ENCODE peak calls at places on chromosomes 1 and 21, in four cellular contexts. V, Q, X and B are unnamed samples.

GRCh38 chr1:25022361-25023189 is 92.5 kb upstream of the RUNX3 start:
- DNase-seq in X (peak; percentile 79), V (peak; percentile 88), Q (peak; percentile 95), B (peak; percentile 96)

GRCh38 chr1:156401681-156402081 is 32.7 kb downstream of the RHBG start:
- DNase-seq in Q (no peak), V (no peak), X (no peak), B (no peak)

GRCh38 chr1:191327868-191328267 is 830.4 kb upstream of the RGS18 start:
- DNase-seq in X (no peak), Q (no peak), V (no peak), B (no peak)

GRCh38 chr1:43836267-43836951 is 97.2 kb upstream of the ARTN start:
- DNase-seq in V (peak; percentile 89), Q (no peak), X (no peak), B (no peak)

GRCh38 chr1:1858382-1859086 is 32.4 kb downstream of the GNB1 start:
- DNase-seq in V (peak; percentile 80), X (no peak), Q (peak; percentile 73), B (peak; percentile 88)

GRCh38 chr1:171141336-171142051 is 43.6 kb upstream of the FMO2 start:
- DNase-seq in Q (peak; percentile 87), X (no peak), V (peak; percentile 14), B (peak; percentile 96)

GRCh38 chr1:208291923-208292711 is 47.9 kb upstream of the PLXNA2 start:
- DNase-seq in V (no peak), X (no peak), Q (no peak), B (no peak)

GRCh38 chr1:235090406-235091069 is 38.1 kb downstream of the TOMM20 start:
- DNase-seq in Q (peak; percentile 74), X (no peak), V (no peak), B (peak; percentile 15)

GRCh38 chr1:119108993-119109392 is 31.5 kb downstream of the WARS2 start:
- DNase-seq in Q (no peak), V (no peak), X (no peak), B (peak; percentile 36)

GRCh38 chr1:217562229-217562878 is 68.5 kb downstream of the GPATCH2 start:
- DNase-seq in V (no peak), Q (peak; percentile 95), X (no peak), B (peak; percentile 86)

GRCh38 chr1:27135920-27136551 is 18.9 kb downstream of the SLC9A1 start:
- DNase-seq in X (no peak), Q (no peak), V (no peak), B (no peak)

GRCh38 chr21:45223236-45223992 is 64.3 kb downstream of the POFUT2 start:
- DNase-seq in Q (no peak), X (no peak), V (no peak), B (no peak)

GRCh38 chr21:41745971-41746743 is 20.7 kb downstream of the RIPK4 start:
- DNase-seq in X (no peak), V (no peak), Q (no peak), B (no peak)

GRCh38 chr1:62613890-62614289 is 16.6 kb downstream of the ANGPTL3 start:
- DNase-seq in V (no peak), Q (peak; percentile 34), X (no peak), B (peak; percentile 25)

GRCh38 chr1:31576201-31576669 is at the start of gene TINAGL1:
- DNase-seq in Q (no peak), V (peak; percentile 94), X (no peak), B (no peak)

GRCh38 chr1:111441573-111442192 is 7.4 kb downstream of the WDR77 start:
- DNase-seq in X (no peak), Q (no peak), V (peak; percentile 26), B (peak; percentile 36)

GRCh38 chr1:11648732-11649158 is 5.5 kb downstream of the FBXO2 start:
- DNase-seq in X (no peak), Q (no peak), V (peak; percentile 51), B (no peak)

GRCh38 chr1:212667223-212668139 is 32.2 kb downstream of the BATF3 start:
- DNase-seq in V (peak; percentile 41), Q (peak; percentile 94), X (no peak), B (peak; percentile 96)

GRCh38 chr1:186404454-186405051 is 28.9 kb downstream of the ODR4 start:
- DNase-seq in Q (peak; percentile 50), V (no peak), X (no peak), B (peak; percentile 76)

GRCh38 chr21:43333301-43334062 is 93.4 kb downstream of the SIK1 start:
- DNase-seq in Q (peak; percentile 90), V (no peak), X (no peak), B (peak; percentile 84)

GRCh38 chr1:12530462-12531168 is 87.4 kb downstream of the DHRS3 start:
- DNase-seq in Q (no peak), X (no peak), V (no peak), B (no peak)

GRCh38 chr1:175254190-175254589 is 61.6 kb upstream of the KIAA0040 start:
- DNase-seq in V (no peak), Q (no peak), X (no peak), B (no peak)

GRCh38 chr1:28087614-28088167 is 719 bp downstream of the EYA3 start:
- DNase-seq in X (no peak), Q (peak; percentile 9), V (no peak), B (peak; percentile 36)

GRCh38 chr1:230127105-230128054 is 60.3 kb downstream of the GALNT2 start:
- DNase-seq in X (no peak), Q (no peak), V (no peak), B (no peak)

GRCh38 chr1:31201871-31202270 is 37.8 kb downstream of the NKAIN1 start:
- DNase-seq in Q (no peak), V (no peak), X (no peak), B (no peak)

GRCh38 chr1:27138927-27139326 is 16.0 kb downstream of the SLC9A1 start:
- DNase-seq in X (no peak), Q (no peak), V (no peak), B (no peak)

GRCh38 chr1:214321686-214322453 is 40.9 kb downstream of the SMYD2 start:
- DNase-seq in V (no peak), X (no peak), Q (no peak), B (no peak)

GRCh38 chr1:223765036-223765718 is 52.8 kb downstream of the CAPN2 start:
- DNase-seq in X (no peak), Q (peak; percentile 40), V (peak; percentile 17), B (peak; percentile 68)

GRCh38 chr21:34363733-34364132 is at the start of gene KCNE2:
- DNase-seq in Q (no peak), V (peak; percentile 12), X (no peak), B (no peak)

GRCh38 chr1:41444246-41444645 is 40.2 kb downstream of the EDN2 start:
- DNase-seq in Q (no peak), V (no peak), X (no peak), B (no peak)

GRCh38 chr1:158972841-158973240 is 36.9 kb upstream of the IFI16 start:
- DNase-seq in X (no peak), V (no peak), Q (no peak), B (peak; percentile 47)

GRCh38 chr1:203580733-203581132 is 45.9 kb upstream of the ATP2B4 start:
- DNase-seq in X (no peak), V (no peak), Q (no peak), B (no peak)

GRCh38 chr21:25691931-25692330 is 42.8 kb downstream of the ATP5PF start:
- DNase-seq in X (no peak), V (no peak), Q (no peak), B (no peak)